ENCODE peak calls at places on chromosomes 6 and 20, in four cellular contexts. R is HepG2, N is GM12878, H is K562. K is an unnamed sample.

GRCh38 chr6:156107514-156108150 is 652.0 kb upstream of the NOX3 start:
- DNase-seq in R (no peak), N (no peak), H (no peak), K (no peak)

GRCh38 chr6:18501313-18502013 is 114.3 kb downstream of the RNF144B start:
- DNase-seq in R (no peak), N (no peak), H (no peak), K (no peak)

GRCh38 chr20:8809107-8809953 is 259.6 kb upstream of the PLCB4 start:
- DNase-seq in R (peak), N (no peak), H (no peak), K (no peak)

GRCh38 chr6:35568967-35569606 is 56.4 kb upstream of the TULP1 start:
- DNase-seq in R (peak), N (no peak), H (peak), K (peak)

GRCh38 chr6:169404828-169405227 is 151.2 kb upstream of the THBS2 start:
- DNase-seq in R (no peak), N (no peak), H (no peak), K (no peak)

GRCh38 chr6:167005350-167006159 is 6.4 kb downstream of the CEP43 start:
- DNase-seq in R (no peak), N (no peak), H (peak), K (no peak)

GRCh38 chr20:1346322-1346969 is 17.5 kb upstream of the SDCBP2 start:
- DNase-seq in R (no peak), N (no peak), H (no peak), K (no peak)

GRCh38 chr6:100475554-100476325 is 11.0 kb upstream of the SIM1 start:
- DNase-seq in R (no peak), N (peak), H (no peak), K (no peak)

GRCh38 chr6:64732888-64733287 is 974.1 kb downstream of the EYS start:
- DNase-seq in R (peak), N (no peak), H (no peak), K (no peak)

GRCh38 chr6:117233146-117233545 is 32.2 kb upstream of the VGLL2 start:
- DNase-seq in R (no peak), N (no peak), H (no peak), K (no peak)

GRCh38 chr6:30712441-30712840 is 4.6 kb downstream of the MDC1 start:
- DNase-seq in R (no peak), N (no peak), H (no peak), K (no peak)

GRCh38 chr6:70672549-70672948 is 4.9 kb downstream of the SMAP1 start:
- DNase-seq in R (no peak), N (no peak), H (no peak), K (no peak)

GRCh38 chr6:43494766-43495165 is 15.4 kb downstream of the LRRC73 start:
- DNase-seq in R (no peak), N (no peak), H (no peak), K (no peak)

GRCh38 chr20:43477634-43478033 is 19.9 kb downstream of the SRSF6 start:
- DNase-seq in R (no peak), N (no peak), H (no peak), K (no peak)

GRCh38 chr6:158010591-158011477 is 29.2 kb downstream of the SYNJ2 start:
- DNase-seq in R (peak), N (no peak), H (no peak), K (no peak)

GRCh38 chr6:170052991-170053821 is 237.7 kb downstream of the DLL1 start:
- DNase-seq in R (no peak), N (no peak), H (no peak), K (peak)

GRCh38 chr6:4801491-4802118 is 25.4 kb downstream of the CDYL start:
- DNase-seq in R (no peak), N (peak), H (no peak), K (no peak)

GRCh38 chr6:107840636-107841264 is 16.6 kb upstream of the SCML4 start:
- DNase-seq in R (no peak), N (no peak), H (no peak), K (no peak)
- TF ChIP-seq TCF7 in R (no peak), N (no peak), H (no peak), K (no peak)

GRCh38 chr6:107320126-107320525 is 139.2 kb downstream of the PDSS2 start:
- DNase-seq in R (no peak), N (no peak), H (no peak), K (no peak)

GRCh38 chr6:107314644-107315043 is 144.7 kb downstream of the PDSS2 start:
- DNase-seq in R (peak), N (no peak), H (no peak), K (no peak)

GRCh38 chr6:107315116-107315515 is 144.2 kb downstream of the PDSS2 start:
- DNase-seq in R (no peak), N (no peak), H (no peak), K (no peak)

GRCh38 chr6:107321793-107322192 is 137.6 kb downstream of the PDSS2 start:
- DNase-seq in R (no peak), N (no peak), H (no peak), K (no peak)

DNA sequence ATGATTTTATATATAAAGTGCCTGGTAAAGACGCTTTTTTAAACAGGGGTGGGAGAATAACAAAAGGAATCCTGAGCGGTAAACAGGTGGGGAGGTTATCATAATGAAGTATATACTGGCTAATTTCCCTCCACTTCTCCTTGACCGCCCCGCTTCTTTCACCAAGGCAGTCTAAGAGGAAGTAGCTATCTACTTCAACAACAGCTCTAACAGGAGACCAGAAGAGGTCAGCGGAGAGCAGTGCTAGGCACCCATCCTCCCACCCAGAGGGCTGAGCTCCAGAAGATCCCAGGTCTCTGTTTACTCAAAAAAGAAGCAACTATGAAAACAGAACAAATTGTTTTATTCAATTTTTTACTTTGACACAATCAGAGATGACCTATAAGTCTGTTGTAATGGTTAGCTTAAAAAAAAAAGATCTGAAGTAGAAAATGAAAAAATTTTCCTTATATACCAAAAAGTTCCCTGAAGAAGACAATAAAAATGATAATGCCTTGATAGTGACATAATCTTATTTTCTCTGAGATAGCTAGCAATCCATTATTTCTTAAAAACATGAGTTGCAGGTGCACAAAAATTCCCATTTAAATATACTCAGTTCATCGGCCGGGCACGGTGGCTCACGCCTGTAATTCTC is 141.1 kb downstream of the PDSS2 start:
- DNase-seq in R (peak), N (peak), H (peak), K (peak)
- TF ChIP-seq CTCF in R (peak), N (peak), H (peak), K (no peak)

GRCh38 chr20:17995967-17996819 is 27.4 kb downstream of the MGME1 start:
- DNase-seq in R (peak), N (no peak), H (peak), K (no peak)
- TF ChIP-seq TCF7 in R (no peak), N (no peak), H (no peak), K (no peak)

GRCh38 chr20:57089701-57090144 is 176.7 kb downstream of the BMP7 start:
- DNase-seq in R (peak), N (no peak), H (peak), K (peak)
- TF ChIP-seq CTCF in R (peak), N (peak), H (peak), K (peak)

GRCh38 chr6:32852844-32853540 is 512 bp downstream of the TAP1 start:
- DNase-seq in R (no peak), N (no peak), H (no peak), K (peak)
- TF ChIP-seq TCF7 in R (no peak), N (no peak), H (no peak), K (no peak)

GRCh38 chr6:76856065-76856464 is 607.2 kb downstream of the HTR1B start:
- DNase-seq in R (no peak), N (no peak), H (no peak), K (no peak)

GRCh38 chr6:76862966-76863365 is 600.3 kb downstream of the HTR1B start:
- DNase-seq in R (no peak), N (no peak), H (no peak), K (no peak)

GRCh38 chr6:76866091-76866490 is 597.2 kb downstream of the HTR1B start:
- DNase-seq in R (no peak), N (no peak), H (no peak), K (no peak)

GRCh38 chr6:76867182-76867581 is 596.1 kb downstream of the HTR1B start:
- DNase-seq in R (no peak), N (no peak), H (no peak), K (no peak)

GRCh38 chr6:76861403-76861802 is 601.9 kb downstream of the HTR1B start:
- DNase-seq in R (peak), N (no peak), H (no peak), K (peak)
- TF ChIP-seq CTCF in R (peak), N (peak), H (no peak), K (peak)

GRCh38 chr6:3489961-3490621 is 33.2 kb upstream of the SLC22A23 start:
- DNase-seq in R (no peak), N (no peak), H (no peak), K (no peak)

GRCh38 chr6:3484240-3484639 is 27.4 kb upstream of the SLC22A23 start:
- DNase-seq in R (no peak), N (no peak), H (no peak), K (no peak)

GRCh38 chr6:3490622-3490980 is 33.8 kb upstream of the SLC22A23 start:
- DNase-seq in R (no peak), N (no peak), H (no peak), K (no peak)

GRCh38 chr6:3484946-3485345 is 28.1 kb upstream of the SLC22A23 start:
- DNase-seq in R (no peak), N (no peak), H (no peak), K (no peak)

GRCh38 chr6:3489032-3489757 is 32.3 kb upstream of the SLC22A23 start:
- DNase-seq in R (no peak), N (no peak), H (no peak), K (no peak)
- TF ChIP-seq TCF7 in R (no peak), N (no peak), H (no peak), K (no peak)

GRCh38 chr6:26216015-26216885 is 129.0 kb downstream of the HFE start:
- DNase-seq in R (peak), N (peak), H (peak), K (no peak)
- TF ChIP-seq CTCF in R (no peak), N (no peak), H (no peak), K (no peak)

GRCh38 chr6:149985506-149985937 is 21.8 kb downstream of the ULBP1 start:
- DNase-seq in R (no peak), N (no peak), H (no peak), K (no peak)
- TF ChIP-seq TCF7 in R (no peak), N (no peak), H (no peak), K (no peak)

K was measured in WTC11.